ENCODE peak calls at places on chromosome 1, in eight cellular contexts. One of them, this sample, is unnamed.

GRCh38 chr1:161070737-161071136 is 1.0 kb upstream of the ARHGAP30 start:
- DNase-seq in M059J: no peak
- DNase-seq in activated CD4-positive, alpha-beta T cell treated with anti-CD3 and anti-CD28 coated beads for 36 hours: no peak
- DNase-seq in BJ: no peak
- DNase-seq in heart left ventricle: no peak
- DNase-seq in left cardiac atrium: no peak
- DNase-seq in dorsolateral prefrontal cortex: no peak
- DNase-seq in stimulated activated CD8-positive, alpha-beta memory T cell treated with anti-CD3 and anti-CD28 coated beads, Interleukin-4, amount 100 ng/mL, for 24 hours: no peak
- DNase-seq in this sample: no peak

GRCh38 chr1:40385437-40386310 is 12.1 kb downstream of the SMAP2 start:
- DNase-seq in activated CD4-positive, alpha-beta T cell treated with anti-CD3 and anti-CD28 coated beads for 36 hours: peak; percentile 77
- DNase-seq in dorsolateral prefrontal cortex: no peak
- DNase-seq in left cardiac atrium: no peak
- DNase-seq in stimulated activated CD8-positive, alpha-beta memory T cell treated with anti-CD3 and anti-CD28 coated beads, Interleukin-4, amount 100 ng/mL, for 24 hours: no peak
- DNase-seq in M059J: no peak
- DNase-seq in BJ: no peak
- DNase-seq in heart left ventricle: no peak
- DNase-seq in this sample: no peak

GRCh38 chr1:234400773-234401172 is 27.5 kb downstream of the COA6 start:
- DNase-seq in stimulated activated CD8-positive, alpha-beta memory T cell treated with anti-CD3 and anti-CD28 coated beads, Interleukin-4, amount 100 ng/mL, for 24 hours: no peak
- DNase-seq in left cardiac atrium: no peak
- DNase-seq in M059J: peak; percentile 43
- DNase-seq in dorsolateral prefrontal cortex: no peak
- DNase-seq in activated CD4-positive, alpha-beta T cell treated with anti-CD3 and anti-CD28 coated beads for 36 hours: no peak
- DNase-seq in BJ: no peak
- DNase-seq in heart left ventricle: no peak
- DNase-seq in this sample: no peak

GRCh38 chr1:180228648-180229482 is 1.2 kb upstream of the LHX4 start:
- DNase-seq in M059J: peak; percentile 28
- DNase-seq in left cardiac atrium: no peak
- DNase-seq in dorsolateral prefrontal cortex: no peak
- DNase-seq in heart left ventricle: no peak
- DNase-seq in BJ: no peak
- DNase-seq in activated CD4-positive, alpha-beta T cell treated with anti-CD3 and anti-CD28 coated beads for 36 hours: peak; percentile 36
- DNase-seq in stimulated activated CD8-positive, alpha-beta memory T cell treated with anti-CD3 and anti-CD28 coated beads, Interleukin-4, amount 100 ng/mL, for 24 hours: no peak
- DNase-seq in this sample: peak; percentile 80

GRCh38 chr1:111422546-111423391 is 4.8 kb downstream of the OVGP1 start:
- DNase-seq in left cardiac atrium: no peak
- DNase-seq in heart left ventricle: no peak
- DNase-seq in BJ: no peak
- DNase-seq in dorsolateral prefrontal cortex: no peak
- DNase-seq in activated CD4-positive, alpha-beta T cell treated with anti-CD3 and anti-CD28 coated beads for 36 hours: no peak
- DNase-seq in M059J: peak; percentile 83
- DNase-seq in stimulated activated CD8-positive, alpha-beta memory T cell treated with anti-CD3 and anti-CD28 coated beads, Interleukin-4, amount 100 ng/mL, for 24 hours: no peak
- DNase-seq in this sample: no peak

GRCh38 chr1:160759740-160760139 is 20.7 kb downstream of the SLAMF7 start:
- DNase-seq in M059J: no peak
- DNase-seq in stimulated activated CD8-positive, alpha-beta memory T cell treated with anti-CD3 and anti-CD28 coated beads, Interleukin-4, amount 100 ng/mL, for 24 hours: no peak
- DNase-seq in dorsolateral prefrontal cortex: no peak
- DNase-seq in BJ: no peak
- DNase-seq in left cardiac atrium: no peak
- DNase-seq in activated CD4-positive, alpha-beta T cell treated with anti-CD3 and anti-CD28 coated beads for 36 hours: no peak
- DNase-seq in heart left ventricle: no peak
- DNase-seq in this sample: no peak

GRCh38 chr1:175319112-175319911 is 126.7 kb upstream of the KIAA0040 start:
- DNase-seq in activated CD4-positive, alpha-beta T cell treated with anti-CD3 and anti-CD28 coated beads for 36 hours: peak; percentile 82
- DNase-seq in stimulated activated CD8-positive, alpha-beta memory T cell treated with anti-CD3 and anti-CD28 coated beads, Interleukin-4, amount 100 ng/mL, for 24 hours: peak; percentile 44
- DNase-seq in M059J: peak; percentile 58
- DNase-seq in heart left ventricle: peak; percentile 83
- DNase-seq in BJ: peak; percentile 3
- DNase-seq in dorsolateral prefrontal cortex: peak; percentile 69
- DNase-seq in left cardiac atrium: peak; percentile 84
- DNase-seq in this sample: peak; percentile 64

GRCh38 chr1:54615531-54616245 is 7.6 kb downstream of the FAM151A start:
- DNase-seq in dorsolateral prefrontal cortex: peak; percentile 29
- DNase-seq in activated CD4-positive, alpha-beta T cell treated with anti-CD3 and anti-CD28 coated beads for 36 hours: no peak
- DNase-seq in stimulated activated CD8-positive, alpha-beta memory T cell treated with anti-CD3 and anti-CD28 coated beads, Interleukin-4, amount 100 ng/mL, for 24 hours: no peak
- DNase-seq in M059J: no peak
- DNase-seq in heart left ventricle: no peak
- DNase-seq in left cardiac atrium: no peak
- DNase-seq in BJ: no peak
- DNase-seq in this sample: no peak

GRCh38 chr1:159800177-159800935 is 1.8 kb upstream of the FCRL6 start:
- DNase-seq in activated CD4-positive, alpha-beta T cell treated with anti-CD3 and anti-CD28 coated beads for 36 hours: peak; percentile 10
- DNase-seq in dorsolateral prefrontal cortex: no peak
- DNase-seq in BJ: no peak
- DNase-seq in left cardiac atrium: no peak
- DNase-seq in M059J: peak; percentile 25
- DNase-seq in stimulated activated CD8-positive, alpha-beta memory T cell treated with anti-CD3 and anti-CD28 coated beads, Interleukin-4, amount 100 ng/mL, for 24 hours: peak; percentile 26
- DNase-seq in heart left ventricle: no peak
- DNase-seq in this sample: no peak

This sample was measured in retina.